ENCODE peak calls at places on chromosome 12, in eight cellular contexts. T, I, G, Z, V, O, M and B are unnamed samples.

GRCh38 chr12:103441437-103442186 is 54.2 kb downstream of the C12orf42 start:
- DNase-seq in M (no peak), Z (no peak), G (no peak), V (no peak), I (no peak), O (no peak), T (no peak), B (peak)

GRCh38 chr12:47356129-47356622 is 276.4 kb upstream of the AMIGO2 start:
- DNase-seq in T (no peak), I (no peak), O (no peak), M (no peak), Z (no peak), V (no peak), G (no peak), B (no peak)

GRCh38 chr12:104356231-104357115 is 52.9 kb downstream of the EID3 start:
- DNase-seq in V (no peak), T (no peak), I (no peak), Z (no peak), G (no peak), M (no peak), O (no peak), B (no peak)

GRCh38 chr12:16609140-16609539 is 3.2 kb upstream of the LMO3 start:
- DNase-seq in Z (no peak), V (no peak), I (no peak), T (no peak), G (no peak), O (no peak), M (no peak), B (no peak)

GRCh38 chr12:66768293-66768692 is 89.4 kb upstream of the GRIP1 start:
- DNase-seq in G (no peak), V (no peak), I (no peak), T (no peak), M (no peak), Z (no peak), O (no peak), B (no peak)

GRCh38 chr12:59850268-59850667 is 254.4 kb downstream of the SLC16A7 start:
- DNase-seq in G (no peak), M (no peak), T (no peak), Z (no peak), V (no peak), I (no peak), O (no peak), B (no peak)

GRCh38 chr12:93375906-93376305 is 1.8 kb upstream of the NUDT4 start:
- DNase-seq in I (no peak), Z (no peak), O (no peak), G (no peak), M (no peak), V (no peak), T (no peak), B (no peak)

GRCh38 chr12:100442403-100442802 is 31.3 kb upstream of the NR1H4 start:
- DNase-seq in G (no peak), Z (no peak), O (no peak), M (no peak), I (no peak), T (no peak), V (no peak), B (no peak)

GRCh38 chr12:46557539-46558373 is 185.2 kb upstream of the SLC38A2 start:
- DNase-seq in O (no peak), V (no peak), I (no peak), G (no peak), Z (no peak), M (no peak), T (no peak), B (no peak)

GRCh38 chr12:79634957-79635471 is 55.8 kb downstream of the PAWR start:
- DNase-seq in T (no peak), Z (no peak), I (no peak), O (no peak), M (no peak), G (peak), V (no peak), B (no peak)

GRCh38 chr12:85277900-85278597 is 2.0 kb upstream of the ALX1 start:
- DNase-seq in I (no peak), G (peak), Z (no peak), M (peak), O (no peak), T (no peak), V (no peak), B (no peak)

GRCh38 chr12:131218291-131219172 is 264.8 kb downstream of the ADGRD1 start:
- DNase-seq in T (no peak), V (no peak), M (no peak), O (no peak), I (no peak), Z (no peak), G (no peak), B (no peak)

GRCh38 chr12:48811454-48812090 is 6.7 kb upstream of the CACNB3 start:
- DNase-seq in G (no peak), I (no peak), T (no peak), O (no peak), Z (no peak), M (no peak), V (no peak), B (no peak)

GRCh38 chr12:72282721-72283120 is 10.6 kb downstream of the TRHDE start:
- DNase-seq in O (no peak), I (no peak), V (no peak), Z (no peak), M (no peak), T (no peak), G (no peak), B (no peak)

GRCh38 chr12:34340534-34341361 is 318.5 kb downstream of the ALG10 start:
- DNase-seq in I (no peak), G (no peak), V (no peak), O (no peak), Z (no peak), T (no peak), M (no peak), B (no peak)

GRCh38 chr12:128810182-128811127 is 13.3 kb downstream of the SLC15A4 start:
- DNase-seq in G (no peak), T (no peak), M (no peak), I (peak), Z (peak), O (no peak), V (no peak), B (no peak)

GRCh38 chr12:117298191-117298590 is 63.2 kb downstream of the NOS1 start:
- DNase-seq in O (no peak), V (no peak), I (no peak), T (no peak), G (no peak), M (no peak), Z (no peak), B (no peak)

GRCh38 chr12:60169904-60170303 is 574.1 kb downstream of the SLC16A7 start:
- DNase-seq in I (no peak), T (no peak), O (no peak), G (no peak), Z (no peak), V (no peak), M (no peak), B (no peak)

GRCh38 chr12:106364261-106364660 is 6.7 kb downstream of the POLR3B start:
- DNase-seq in O (no peak), I (no peak), T (no peak), V (no peak), G (no peak), Z (no peak), M (no peak), B (no peak)

GRCh38 chr12:27657296-27657695 is 39.0 kb upstream of the REP15 start:
- DNase-seq in I (no peak), V (no peak), G (no peak), O (no peak), Z (no peak), T (no peak), M (no peak), B (no peak)

DNA sequence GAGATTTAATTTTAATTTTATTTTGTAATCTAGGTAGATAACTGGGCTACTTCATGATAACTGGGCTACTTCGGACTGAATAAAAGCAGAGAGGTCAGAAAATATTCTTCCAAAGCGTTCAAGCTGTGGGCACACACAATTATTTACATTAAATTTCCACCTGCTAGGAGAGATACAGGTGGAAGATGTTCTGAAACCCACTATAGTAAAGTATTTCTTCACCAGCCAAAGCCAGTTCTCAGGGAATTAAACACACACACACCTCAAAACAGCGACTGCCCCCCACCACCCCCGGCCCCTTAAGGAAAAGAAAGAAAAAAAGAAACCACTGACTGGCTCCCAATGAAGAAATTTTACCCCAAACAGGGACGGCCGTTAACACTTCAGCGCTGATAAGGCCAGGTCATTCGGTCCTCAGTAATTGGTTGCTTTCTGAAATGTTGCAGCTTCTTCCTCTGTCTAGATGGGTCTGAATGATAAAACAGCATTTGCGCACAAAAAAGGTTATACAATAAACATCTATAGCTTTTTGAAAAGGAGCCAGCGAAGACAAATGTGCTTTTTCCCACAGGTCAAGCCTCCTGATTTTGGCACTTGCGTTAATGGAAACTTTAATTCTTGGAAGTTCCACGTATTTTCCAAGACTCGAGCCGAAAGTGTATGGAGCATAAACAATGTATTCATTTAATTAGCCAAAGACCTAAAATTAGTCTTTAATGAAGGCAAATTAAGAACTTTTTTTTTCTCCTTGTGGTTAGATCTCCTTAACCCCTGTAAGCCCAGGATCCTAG is 819 bp upstream of the KCNJ8 start:
- DNase-seq in O (no peak), Z (no peak), G (no peak), T (no peak), I (no peak), M (no peak), V (no peak), B (no peak)
- H3K27ac ChIP-seq in O (peak), Z (peak), G (no peak), T (no peak), I (peak), M (peak), V (no peak), B (no peak)

GRCh38 chr12:20368653-20369163 is 371 bp downstream of the PDE3A start:
- DNase-seq in O (no peak), T (no peak), V (no peak), G (peak), M (peak), Z (peak), I (peak), B (no peak)

GRCh38 chr12:20370001-20370381 is 1.7 kb downstream of the PDE3A start:
- DNase-seq in T (no peak), I (peak), V (no peak), Z (no peak), G (no peak), M (no peak), O (peak), B (no peak)

GRCh38 chr12:20369164-20370000 is 1.0 kb downstream of the PDE3A start:
- DNase-seq in Z (peak), V (no peak), O (peak), T (no peak), G (peak), I (peak), M (peak), B (no peak)

GRCh38 chr12:20372326-20373097 is 4.2 kb downstream of the PDE3A start:
- DNase-seq in Z (no peak), I (no peak), V (no peak), T (no peak), O (no peak), M (no peak), G (no peak), B (no peak)

GRCh38 chr12:20370841-20371240 is 2.5 kb downstream of the PDE3A start:
- DNase-seq in V (no peak), I (no peak), O (no peak), T (no peak), Z (no peak), M (no peak), G (no peak), B (no peak)
- H3K4me3 ChIP-seq in V (no peak), I (no peak), O (no peak), T (no peak), Z (peak), M (peak), G (no peak), B (no peak)

DNA sequence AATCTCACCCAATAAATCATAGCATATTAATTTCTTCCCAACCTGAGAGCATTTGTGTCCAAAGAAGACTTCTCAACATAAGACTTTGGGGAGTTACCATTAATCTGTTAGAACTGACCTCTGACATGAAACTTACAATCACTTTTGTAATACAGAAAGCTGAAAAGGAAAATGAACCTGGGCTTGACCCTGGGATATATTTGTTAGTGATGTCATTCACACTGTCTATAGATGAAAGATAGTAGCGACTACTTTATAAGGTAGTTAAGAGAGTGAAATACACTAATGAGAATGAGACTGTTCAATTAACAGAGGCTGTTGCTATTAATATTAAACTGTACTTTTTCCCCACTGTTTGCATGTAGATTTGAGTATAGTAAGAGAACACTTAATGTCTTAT is 1334.8 kb upstream of the TMEM132C start:
- DNase-seq in M (no peak), G (no peak), I (no peak), Z (no peak), O (no peak), T (no peak), V (no peak), B (no peak)
- H3K27ac ChIP-seq in M (no peak), G (no peak), I (no peak), Z (no peak), O (no peak), T (no peak), V (no peak), B (no peak)

GRCh38 chr12:29634057-29634456 is 136.6 kb upstream of the OVCH1 start:
- DNase-seq in I (no peak), M (no peak), O (no peak), G (no peak), T (no peak), V (no peak), Z (no peak), B (no peak)

GRCh38 chr12:29644536-29645162 is 139.1 kb downstream of the TMTC1 start:
- DNase-seq in O (no peak), M (no peak), Z (no peak), G (no peak), I (no peak), T (no peak), V (no peak), B (no peak)

GRCh38 chr12:29640589-29641345 is 143.0 kb downstream of the TMTC1 start:
- DNase-seq in I (peak), Z (peak), G (no peak), M (peak), V (no peak), T (no peak), O (no peak), B (no peak)

GRCh38 chr12:29638528-29638927 is 141.0 kb upstream of the OVCH1 start:
- DNase-seq in I (no peak), Z (no peak), V (no peak), G (no peak), T (no peak), M (no peak), O (no peak), B (no peak)

DNA sequence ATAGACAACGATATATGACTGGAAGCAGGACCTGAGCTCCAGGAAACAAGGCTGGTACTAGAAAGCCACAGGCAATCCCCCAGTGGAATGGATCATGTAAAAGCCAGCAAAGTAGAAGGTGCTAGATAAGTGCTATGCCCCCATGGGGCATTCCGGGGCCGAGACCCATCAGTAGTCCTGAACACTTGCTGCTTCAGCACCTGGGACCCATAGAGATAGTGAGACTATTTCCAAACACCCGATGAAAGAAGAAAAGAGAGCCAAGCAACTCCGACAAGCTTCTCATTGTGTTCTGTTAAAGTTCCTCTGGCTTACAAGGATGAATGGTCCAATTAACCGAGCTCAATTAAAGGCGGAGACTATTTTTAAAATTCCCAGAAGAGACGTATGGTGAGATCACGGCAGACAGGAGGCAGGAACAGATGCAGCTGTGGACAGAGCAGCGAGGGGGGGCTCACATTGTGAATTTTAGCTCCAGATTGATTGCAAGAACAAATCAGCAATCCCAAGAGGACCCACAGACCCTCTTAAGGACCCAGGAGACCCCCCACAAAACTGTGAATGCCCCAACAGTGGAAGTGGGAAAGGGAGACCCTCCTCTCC is 142.5 kb upstream of the OVCH1 start:
- DNase-seq in I (peak), M (no peak), Z (no peak), G (no peak), T (no peak), O (no peak), V (no peak), B (no peak)
- H3K4me3 ChIP-seq in I (no peak), M (no peak), Z (peak), G (no peak), T (no peak), O (no peak), V (no peak), B (no peak)

GRCh38 chr12:8697120-8697475 is 693 bp upstream of the RIMKLB start:
- DNase-seq in G (no peak), V (no peak), I (peak), O (peak), T (no peak), Z (no peak), M (no peak), B (peak)

GRCh38 chr12:8699714-8700113 is 1.9 kb downstream of the RIMKLB start:
- DNase-seq in T (no peak), V (no peak), I (peak), Z (no peak), O (no peak), M (no peak), G (no peak), B (no peak)

GRCh38 chr12:8698132-8698829 is 490 bp downstream of the RIMKLB start:
- DNase-seq in M (peak), I (peak), G (peak), V (no peak), O (peak), Z (peak), T (no peak), B (peak)

GRCh38 chr12:8697476-8698131 is at the start of gene RIMKLB:
- DNase-seq in V (no peak), O (peak), Z (peak), M (peak), I (peak), G (peak), T (no peak), B (peak)

DNA sequence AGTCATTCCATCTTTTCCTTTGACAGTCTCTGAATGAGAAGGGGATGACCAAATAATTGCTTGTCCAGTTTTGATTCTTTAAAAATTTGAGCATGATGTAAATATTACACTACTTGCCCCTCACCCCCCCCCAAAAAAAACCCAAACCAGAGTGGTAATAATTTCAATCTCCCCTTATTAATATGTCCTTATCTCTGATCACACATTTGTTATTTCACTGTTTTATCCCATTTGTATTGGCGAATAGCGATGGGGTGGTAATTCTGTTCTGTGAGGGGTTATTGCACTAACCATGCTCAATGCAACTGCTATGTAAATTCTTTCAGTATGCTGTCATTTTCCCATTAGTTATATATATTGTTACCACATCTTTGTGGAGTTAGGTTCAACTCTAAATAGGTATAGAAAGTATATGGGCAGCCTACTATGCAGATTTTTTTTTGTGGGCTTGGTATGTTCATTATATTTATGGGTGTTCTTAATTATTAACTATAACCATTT is 1.1 kb downstream of the RIMKLB start:
- DNase-seq in T (no peak), M (no peak), G (no peak), O (no peak), I (no peak), Z (no peak), V (no peak), B (no peak)
- H3K27ac ChIP-seq in T (peak), M (peak), G (no peak), O (no peak), I (peak), Z (peak), V (no peak), B (peak)

DNA sequence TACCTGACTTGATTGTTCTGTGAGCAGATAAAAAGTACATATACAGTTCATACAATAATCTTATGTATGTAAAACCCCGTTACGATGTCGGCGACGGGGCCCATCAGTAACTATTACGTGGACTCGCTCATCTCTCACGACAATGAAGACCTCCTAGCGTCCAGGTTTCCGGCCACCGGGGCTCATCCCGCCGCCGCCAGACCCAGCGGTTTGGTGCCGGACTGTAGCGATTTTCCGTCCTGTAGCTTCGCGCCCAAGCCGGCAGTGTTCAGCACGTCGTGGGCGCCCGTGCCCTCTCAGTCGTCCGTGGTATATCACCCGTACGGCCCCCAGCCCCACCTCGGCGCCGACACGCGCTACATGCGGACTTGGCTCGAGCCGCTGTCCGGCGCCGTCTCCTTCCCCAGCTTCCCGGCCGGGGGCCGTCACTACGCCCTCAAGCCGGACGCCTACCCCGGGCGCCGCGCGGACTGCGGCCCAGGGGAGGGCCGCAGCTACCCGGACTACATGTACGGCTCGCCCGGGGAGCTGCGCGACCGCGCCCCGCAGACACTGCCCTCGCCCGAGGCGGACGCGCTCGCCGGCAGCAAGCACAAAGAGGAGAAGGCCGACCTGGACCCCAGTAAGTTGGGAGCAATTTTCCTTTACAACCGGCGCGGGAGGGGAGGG is at the start of gene HOXC9:
- DNase-seq in I (no peak), V (no peak), Z (no peak), O (no peak), M (no peak), T (no peak), G (no peak), B (no peak)
- H3K4me3 ChIP-seq in I (peak), V (peak), Z (peak), O (no peak), M (peak), T (peak), G (no peak), B (no peak)

GRCh38 chr12:31259136-31259881 is 66.6 kb downstream of the SINHCAF start:
- DNase-seq in M (no peak), Z (no peak), V (no peak), T (no peak), I (no peak), G (no peak), O (no peak), B (no peak)

GRCh38 chr12:31263661-31264060 is 62.3 kb downstream of the SINHCAF start:
- DNase-seq in T (no peak), Z (no peak), G (no peak), M (no peak), O (no peak), V (no peak), I (no peak), B (no peak)

GRCh38 chr12:31260840-31261239 is 65.1 kb downstream of the SINHCAF start:
- DNase-seq in I (no peak), Z (no peak), G (no peak), M (no peak), O (no peak), V (no peak), T (no peak), B (no peak)

GRCh38 chr12:31257784-31258183 is 68.2 kb downstream of the SINHCAF start:
- DNase-seq in T (no peak), O (no peak), G (no peak), M (no peak), V (no peak), Z (no peak), I (no peak), B (no peak)

GRCh38 chr12:31261744-31262143 is 64.2 kb downstream of the SINHCAF start:
- DNase-seq in V (no peak), M (no peak), O (no peak), Z (no peak), I (no peak), T (no peak), G (no peak), B (no peak)
- H3K27ac ChIP-seq in V (no peak), M (no peak), O (no peak), Z (no peak), I (no peak), T (no peak), G (no peak), B (no peak)